ENCODE peak calls at places on chromosomes 4 and X, in eight cellular contexts. One of them, this sample, is unnamed. For H3K9me3, the result is how much of the 10 kb centered on the place peaks cover.

GRCh38 chr4:39083164-39083563 is 21.1 kb downstream of the KLHL5 start:
- DNase-seq in cardiac muscle cell: no peak
- DNase-seq in mammary epithelial cell: peak
- DNase-seq in H9: no peak
- DNase-seq in tibial nerve: no peak
- DNase-seq in stomach: no peak
- DNase-seq in HCT116: no peak
- DNase-seq in A549: no peak
- DNase-seq in this sample: no peak

GRCh38 chr4:41095192-41095872 is 119.0 kb downstream of the APBB2 start:
- DNase-seq in H9: no peak
- DNase-seq in stomach: no peak
- DNase-seq in cardiac muscle cell: no peak
- DNase-seq in A549: no peak
- DNase-seq in mammary epithelial cell: no peak
- DNase-seq in HCT116: no peak
- DNase-seq in tibial nerve: no peak
- DNase-seq in this sample: no peak

GRCh38 chrX:13376857-13377441 is 57.1 kb upstream of the ATXN3L start:
- DNase-seq in cardiac muscle cell: no peak
- DNase-seq in mammary epithelial cell: peak
- DNase-seq in A549: no peak
- DNase-seq in H9: no peak
- DNase-seq in tibial nerve: no peak
- DNase-seq in HCT116: no peak
- DNase-seq in stomach: no peak
- DNase-seq in this sample: no peak

GRCh38 chr4:53563824-53564223 is 27.5 kb downstream of the LNX1 start:
- DNase-seq in tibial nerve: no peak
- DNase-seq in A549: no peak
- DNase-seq in stomach: no peak
- DNase-seq in cardiac muscle cell: no peak
- DNase-seq in HCT116: no peak
- DNase-seq in H9: no peak
- DNase-seq in mammary epithelial cell: peak
- DNase-seq in this sample: no peak

GRCh38 chr4:30429813-30430466 is 290.2 kb upstream of the PCDH7 start:
- DNase-seq in tibial nerve: no peak
- DNase-seq in HCT116: peak
- DNase-seq in cardiac muscle cell: no peak
- DNase-seq in H9: no peak
- DNase-seq in A549: no peak
- DNase-seq in mammary epithelial cell: peak
- DNase-seq in stomach: no peak
- DNase-seq in this sample: no peak

GRCh38 chrX:150792949-150793527 is 99.8 kb downstream of the MTMR1 start:
- DNase-seq in stomach: no peak
- DNase-seq in mammary epithelial cell: no peak
- DNase-seq in cardiac muscle cell: no peak
- DNase-seq in A549: no peak
- DNase-seq in tibial nerve: no peak
- DNase-seq in HCT116: no peak
- DNase-seq in H9: no peak
- DNase-seq in this sample: no peak

GRCh38 chrX:40107291-40108083 is 9.7 kb upstream of the BCOR start:
- DNase-seq in A549: peak
- DNase-seq in mammary epithelial cell: no peak
- DNase-seq in tibial nerve: no peak
- DNase-seq in cardiac muscle cell: peak
- DNase-seq in stomach: peak
- DNase-seq in H9: peak
- DNase-seq in HCT116: peak
- DNase-seq in this sample: no peak

GRCh38 chr4:6107886-6108285 is 89.7 kb upstream of the C4orf50 start:
- DNase-seq in cardiac muscle cell: no peak
- DNase-seq in mammary epithelial cell: no peak
- DNase-seq in H9: no peak
- DNase-seq in HCT116: no peak
- DNase-seq in tibial nerve: no peak
- DNase-seq in stomach: no peak
- DNase-seq in A549: no peak
- DNase-seq in this sample: no peak

GRCh38 chr4:10099521-10100325 is 16.9 kb downstream of the WDR1 start:
- DNase-seq in HCT116: no peak
- DNase-seq in mammary epithelial cell: no peak
- DNase-seq in H9: no peak
- DNase-seq in A549: no peak
- DNase-seq in stomach: no peak
- DNase-seq in tibial nerve: no peak
- DNase-seq in cardiac muscle cell: no peak
- DNase-seq in this sample: no peak

GRCh38 chrX:32451954-32452518 is 759.3 kb downstream of the DMD start:
- DNase-seq in HCT116: no peak
- DNase-seq in tibial nerve: no peak
- DNase-seq in stomach: no peak
- DNase-seq in H9: no peak
- DNase-seq in cardiac muscle cell: no peak
- DNase-seq in A549: no peak
- DNase-seq in mammary epithelial cell: no peak
- DNase-seq in this sample: no peak

GRCh38 chr4:1216869-1217294 is 32.0 kb downstream of the CTBP1 start:
- DNase-seq in H9: no peak
- DNase-seq in stomach: peak
- DNase-seq in cardiac muscle cell: no peak
- DNase-seq in mammary epithelial cell: no peak
- DNase-seq in tibial nerve: no peak
- DNase-seq in A549: no peak
- DNase-seq in HCT116: no peak
- DNase-seq in this sample: peak

GRCh38 chr4:10093273-10093621 is 23.4 kb downstream of the WDR1 start:
- DNase-seq in cardiac muscle cell: no peak
- DNase-seq in HCT116: no peak
- DNase-seq in A549: no peak
- DNase-seq in stomach: no peak
- DNase-seq in tibial nerve: no peak
- DNase-seq in H9: no peak
- DNase-seq in mammary epithelial cell: no peak
- DNase-seq in this sample: no peak

GRCh38 chrX:1582686-1583437 is 8.5 kb upstream of the AKAP17A start:
- DNase-seq in A549: peak
- DNase-seq in stomach: peak
- DNase-seq in HCT116: peak
- DNase-seq in H9: no peak
- DNase-seq in tibial nerve: no peak
- DNase-seq in cardiac muscle cell: no peak
- DNase-seq in mammary epithelial cell: peak
- DNase-seq in this sample: peak

GRCh38 chr4:140240237-140240636 is 86.3 kb upstream of the MAML3 start:
- DNase-seq in cardiac muscle cell: no peak
- DNase-seq in stomach: no peak
- DNase-seq in A549: no peak
- DNase-seq in mammary epithelial cell: no peak
- DNase-seq in tibial nerve: no peak
- DNase-seq in HCT116: no peak
- DNase-seq in H9: no peak
- DNase-seq in this sample: no peak

GRCh38 chr4:84968936-84969335 is 2.4 kb upstream of the WDFY3 start:
- DNase-seq in A549: no peak
- DNase-seq in cardiac muscle cell: no peak
- DNase-seq in stomach: no peak
- DNase-seq in H9: no peak
- DNase-seq in tibial nerve: no peak
- DNase-seq in HCT116: no peak
- DNase-seq in mammary epithelial cell: no peak
- DNase-seq in this sample: no peak

GRCh38 chr4:84964995-84965557 is 1.4 kb downstream of the WDFY3 start:
- DNase-seq in HCT116: no peak
- DNase-seq in cardiac muscle cell: no peak
- DNase-seq in mammary epithelial cell: no peak
- DNase-seq in H9: no peak
- DNase-seq in A549: no peak
- DNase-seq in stomach: no peak
- DNase-seq in tibial nerve: no peak
- DNase-seq in this sample: no peak

GRCh38 chr4:84967292-84967651 is 782 bp upstream of the WDFY3 start:
- DNase-seq in cardiac muscle cell: no peak
- DNase-seq in A549: no peak
- DNase-seq in mammary epithelial cell: no peak
- DNase-seq in H9: no peak
- DNase-seq in tibial nerve: no peak
- DNase-seq in HCT116: no peak
- DNase-seq in stomach: no peak
- DNase-seq in this sample: no peak

GRCh38 chr4:84966382-84967291 is at the start of gene WDFY3:
- DNase-seq in tibial nerve: peak
- DNase-seq in mammary epithelial cell: peak
- DNase-seq in A549: peak
- DNase-seq in cardiac muscle cell: peak
- DNase-seq in H9: peak
- DNase-seq in HCT116: peak
- DNase-seq in stomach: peak
- DNase-seq in this sample: no peak

GRCh38 chr4:84965558-84966381 is 720 bp downstream of the WDFY3 start:
- DNase-seq in mammary epithelial cell: peak
- DNase-seq in A549: peak
- DNase-seq in H9: peak
- DNase-seq in tibial nerve: no peak
- DNase-seq in stomach: peak
- DNase-seq in cardiac muscle cell: peak
- DNase-seq in HCT116: no peak
- DNase-seq in this sample: no peak
- TF ChIP-seq CTCF in mammary epithelial cell: no peak
- TF ChIP-seq CTCF in A549: no peak
- TF ChIP-seq CTCF in H9: peak
- TF ChIP-seq CTCF in tibial nerve: no peak
- TF ChIP-seq CTCF in stomach: no peak
- TF ChIP-seq CTCF in cardiac muscle cell: no peak
- TF ChIP-seq CTCF in HCT116: no peak
- TF ChIP-seq CTCF in this sample: no peak

GRCh38 chr4:168979338-168979737 is 30.7 kb downstream of the CBR4 start:
- DNase-seq in A549: no peak
- DNase-seq in cardiac muscle cell: no peak
- DNase-seq in H9: no peak
- DNase-seq in mammary epithelial cell: no peak
- DNase-seq in tibial nerve: no peak
- DNase-seq in HCT116: no peak
- DNase-seq in stomach: no peak
- DNase-seq in this sample: no peak

GRCh38 chr4:168981942-168982341 is 28.1 kb downstream of the CBR4 start:
- DNase-seq in tibial nerve: no peak
- DNase-seq in mammary epithelial cell: no peak
- DNase-seq in stomach: no peak
- DNase-seq in HCT116: no peak
- DNase-seq in A549: no peak
- DNase-seq in H9: no peak
- DNase-seq in cardiac muscle cell: no peak
- DNase-seq in this sample: no peak

GRCh38 chr4:168981460-168981859 is 28.6 kb downstream of the CBR4 start:
- DNase-seq in A549: no peak
- DNase-seq in HCT116: no peak
- DNase-seq in tibial nerve: no peak
- DNase-seq in cardiac muscle cell: no peak
- DNase-seq in H9: no peak
- DNase-seq in stomach: no peak
- DNase-seq in mammary epithelial cell: peak
- DNase-seq in this sample: no peak

GRCh38 chr4:168972601-168973000 is 37.5 kb downstream of the CBR4 start:
- DNase-seq in stomach: no peak
- DNase-seq in tibial nerve: no peak
- DNase-seq in mammary epithelial cell: no peak
- DNase-seq in A549: no peak
- DNase-seq in cardiac muscle cell: no peak
- DNase-seq in HCT116: no peak
- DNase-seq in H9: no peak
- DNase-seq in this sample: no peak

GRCh38 chr4:168978001-168978700 is 31.9 kb downstream of the CBR4 start:
- DNase-seq in mammary epithelial cell: peak
- DNase-seq in stomach: no peak
- DNase-seq in H9: no peak
- DNase-seq in tibial nerve: no peak
- DNase-seq in cardiac muscle cell: no peak
- DNase-seq in HCT116: no peak
- DNase-seq in A549: no peak
- DNase-seq in this sample: no peak
- H3K9me3 ChIP-seq in mammary epithelial cell: under half
- H3K9me3 ChIP-seq in stomach: under half
- H3K9me3 ChIP-seq in H9: under half
- H3K9me3 ChIP-seq in tibial nerve: under half
- H3K9me3 ChIP-seq in cardiac muscle cell: under half
- H3K9me3 ChIP-seq in HCT116: under half
- H3K9me3 ChIP-seq in A549: under half
- H3K9me3 ChIP-seq in this sample: under half

DNA sequence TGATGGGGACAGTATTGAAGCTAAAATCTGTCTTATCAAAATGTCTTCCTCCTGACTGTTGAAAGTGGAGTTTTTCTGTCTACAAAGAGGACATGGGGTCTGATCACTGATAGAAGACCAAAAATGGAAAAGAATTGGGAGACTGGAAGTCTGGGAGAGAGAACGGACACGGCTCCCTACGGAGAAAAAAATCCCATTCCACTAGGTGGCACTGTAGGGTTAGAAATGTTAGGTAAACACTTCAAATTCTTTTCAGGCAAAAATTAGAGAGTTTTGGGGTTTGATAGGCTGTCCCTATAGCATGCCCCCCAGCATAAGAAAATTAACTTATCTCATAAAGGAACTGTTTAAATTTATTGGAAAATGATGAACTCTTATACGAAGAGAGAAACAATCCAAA is 200.5 kb downstream of the FAM133A start:
- DNase-seq in cardiac muscle cell: peak
- DNase-seq in H9: peak
- DNase-seq in stomach: no peak
- DNase-seq in tibial nerve: no peak
- DNase-seq in A549: no peak
- DNase-seq in mammary epithelial cell: peak
- DNase-seq in HCT116: no peak
- DNase-seq in this sample: peak
- TF ChIP-seq CTCF in cardiac muscle cell: peak
- TF ChIP-seq CTCF in H9: peak
- TF ChIP-seq CTCF in stomach: no peak
- TF ChIP-seq CTCF in tibial nerve: no peak
- TF ChIP-seq CTCF in A549: no peak
- TF ChIP-seq CTCF in mammary epithelial cell: peak
- TF ChIP-seq CTCF in HCT116: no peak
- TF ChIP-seq CTCF in this sample: peak

GRCh38 chr4:126007142-126007541 is 692.4 kb downstream of the FAT4 start:
- DNase-seq in HCT116: no peak
- DNase-seq in stomach: no peak
- DNase-seq in A549: no peak
- DNase-seq in tibial nerve: no peak
- DNase-seq in H9: no peak
- DNase-seq in cardiac muscle cell: no peak
- DNase-seq in mammary epithelial cell: no peak
- DNase-seq in this sample: no peak

DNA sequence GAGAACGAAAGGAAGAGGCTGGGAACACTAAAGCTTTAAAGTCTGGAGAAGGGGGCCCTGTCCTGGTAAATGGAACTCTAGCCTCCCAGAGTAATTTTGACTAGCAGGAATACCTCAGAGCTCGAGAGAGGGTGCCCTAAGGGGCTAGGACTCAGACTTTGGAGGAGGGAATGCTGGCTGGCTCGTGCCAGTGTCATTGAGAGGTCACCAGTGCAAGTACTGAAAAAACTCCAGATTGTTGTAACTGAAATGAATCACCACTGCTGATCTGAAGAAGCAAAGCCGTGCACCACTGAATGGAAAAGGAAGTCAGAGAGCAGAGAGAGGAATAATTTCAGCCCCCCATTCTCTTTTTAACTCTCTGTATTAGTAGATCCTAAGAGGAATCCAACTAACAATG is 690.2 kb downstream of the FAT4 start:
- DNase-seq in mammary epithelial cell: peak
- DNase-seq in A549: no peak
- DNase-seq in stomach: no peak
- DNase-seq in tibial nerve: no peak
- DNase-seq in H9: no peak
- DNase-seq in HCT116: no peak
- DNase-seq in cardiac muscle cell: peak
- DNase-seq in this sample: no peak
- H3K9me3 ChIP-seq in mammary epithelial cell: under half
- H3K9me3 ChIP-seq in A549: under half
- H3K9me3 ChIP-seq in stomach: under half
- H3K9me3 ChIP-seq in tibial nerve: under half
- H3K9me3 ChIP-seq in H9: under half
- H3K9me3 ChIP-seq in HCT116: under half
- H3K9me3 ChIP-seq in cardiac muscle cell: under half
- H3K9me3 ChIP-seq in this sample: under half